ENCODE peak calls at places on chromosomes 2 and 18, in seven cellular contexts. K is transverse colon, I is body of pancreas, G is heart left ventricle, V is uterus, A is IMR-90, L is A549. Z is an unnamed sample.

GRCh38 chr2:27771548-27772335 is at the start of gene MRPL33:
- DNase-seq in K (peak), I (peak), G (peak), V (peak), A (peak), L (peak), Z (peak)

GRCh38 chr2:5367321-5367720 is 324.9 kb upstream of the SOX11 start:
- DNase-seq in K (no peak), I (no peak), G (no peak), V (no peak), A (no peak), L (no peak), Z (no peak)

GRCh38 chr2:45220227-45220626 is 211.0 kb upstream of the SIX2 start:
- DNase-seq in K (no peak), I (no peak), G (no peak), V (no peak), A (no peak), L (no peak), Z (no peak)

GRCh38 chr2:6139916-6140315 is 447.7 kb downstream of the SOX11 start:
- DNase-seq in K (no peak), I (no peak), G (no peak), V (no peak), A (no peak), L (no peak), Z (no peak)

GRCh38 chr18:50573679-50574078 is 13.8 kb downstream of the MAPK4 start:
- DNase-seq in K (no peak), I (no peak), G (no peak), V (no peak), A (no peak), L (no peak), Z (no peak)

GRCh38 chr2:239224249-239224605 is 176.6 kb downstream of the HDAC4 start:
- DNase-seq in K (no peak), I (no peak), G (no peak), V (no peak), A (no peak), L (no peak), Z (no peak)

GRCh38 chr2:241357531-241357930 is 1.4 kb downstream of the FARP2 start:
- DNase-seq in K (no peak), I (no peak), G (no peak), V (no peak), A (no peak), L (no peak), Z (no peak)

GRCh38 chr2:67389286-67389685 is 7.8 kb upstream of the ETAA1 start:
- DNase-seq in K (no peak), I (no peak), G (no peak), V (no peak), A (peak), L (no peak), Z (no peak)

GRCh38 chr2:230282936-230283335 is 44.1 kb upstream of the SP140L start:
- DNase-seq in K (no peak), I (no peak), G (no peak), V (no peak), A (no peak), L (no peak), Z (no peak)

GRCh38 chr2:44668336-44668735 is 273.2 kb upstream of the SIX3 start:
- DNase-seq in K (no peak), I (no peak), G (no peak), V (no peak), A (no peak), L (peak), Z (no peak)

GRCh38 chr2:142741764-142742269 is 135.6 kb upstream of the KYNU start:
- DNase-seq in K (no peak), I (no peak), G (no peak), V (no peak), A (peak), L (no peak), Z (no peak)

GRCh38 chr2:127149384-127149783 is 42.4 kb upstream of the BIN1 start:
- DNase-seq in K (no peak), I (no peak), G (no peak), V (no peak), A (peak), L (peak), Z (peak)

GRCh38 chr18:4084501-4084900 is 370.6 kb downstream of the DLGAP1 start:
- DNase-seq in K (no peak), I (no peak), G (no peak), V (no peak), A (no peak), L (no peak), Z (no peak)

GRCh38 chr18:79402977-79403722 is 7.4 kb downstream of the NFATC1 start:
- DNase-seq in K (peak), I (peak), G (peak), V (peak), A (no peak), L (no peak), Z (no peak)

GRCh38 chr2:30356061-30356460 is 91.0 kb upstream of the LCLAT1 start:
- DNase-seq in K (no peak), I (no peak), G (no peak), V (no peak), A (no peak), L (no peak), Z (no peak)

GRCh38 chr18:79694895-79695213 is 15.3 kb downstream of the CTDP1 start:
- DNase-seq in K (no peak), I (no peak), G (no peak), V (no peak), A (no peak), L (no peak), Z (no peak)

GRCh38 chr2:95379616-95379925 is 22.9 kb upstream of the FAHD2A start:
- DNase-seq in K (no peak), I (no peak), G (no peak), V (no peak), A (no peak), L (peak), Z (no peak)

GRCh38 chr2:79741044-79741443 is 228.2 kb downstream of the CTNNA2 start:
- DNase-seq in K (no peak), I (no peak), G (no peak), V (no peak), A (no peak), L (no peak), Z (no peak)

GRCh38 chr2:74425523-74425922 is 4.0 kb downstream of the WDR54 start:
- DNase-seq in K (no peak), I (no peak), G (no peak), V (peak), A (no peak), L (no peak), Z (peak)

GRCh38 chr18:12257996-12258718 is 4.0 kb downstream of the CIDEA start:
- DNase-seq in K (no peak), I (no peak), G (no peak), V (no peak), A (no peak), L (no peak), Z (no peak)

GRCh38 chr2:241035818-241036396 is 37.5 kb downstream of the SNED1 start:
- DNase-seq in K (no peak), I (no peak), G (no peak), V (no peak), A (no peak), L (no peak), Z (no peak)

GRCh38 chr18:60554961-60555360 is 182.4 kb upstream of the MC4R start:
- DNase-seq in K (no peak), I (no peak), G (no peak), V (no peak), A (no peak), L (no peak), Z (no peak)

GRCh38 chr2:27185331-27186026 is 26.4 kb upstream of the ATRAID start:
- DNase-seq in K (peak), I (no peak), G (no peak), V (peak), A (peak), L (no peak), Z (no peak)

GRCh38 chr2:174012347-174013309 is 47.5 kb upstream of the SP3 start:
- DNase-seq in K (peak), I (peak), G (peak), V (peak), A (no peak), L (no peak), Z (no peak)

GRCh38 chr2:176814274-176814673 is 398.3 kb upstream of the HNRNPA3 start:
- DNase-seq in K (no peak), I (no peak), G (no peak), V (no peak), A (no peak), L (no peak), Z (no peak)

GRCh38 chr2:95328386-95329125 is 31.4 kb downstream of the KCNIP3 start:
- DNase-seq in K (no peak), I (no peak), G (peak), V (no peak), A (peak), L (no peak), Z (no peak)

GRCh38 chr18:27005589-27005988 is 140.1 kb upstream of the AQP4 start:
- DNase-seq in K (no peak), I (no peak), G (no peak), V (no peak), A (no peak), L (peak), Z (no peak)

GRCh38 chr2:182144780-182145170 is 159.1 kb downstream of the PPP1R1C start:
- DNase-seq in K (no peak), I (no peak), G (no peak), V (no peak), A (no peak), L (no peak), Z (peak)

GRCh38 chr18:76943542-76944339 is 121.4 kb downstream of the ZNF236 start:
- DNase-seq in K (no peak), I (no peak), G (no peak), V (peak), A (peak), L (no peak), Z (no peak)

GRCh38 chr2:108575132-108575966 is 41.1 kb downstream of the LIMS1 start:
- DNase-seq in K (no peak), I (no peak), G (no peak), V (no peak), A (peak), L (no peak), Z (peak)

GRCh38 chr2:127957240-127957639 is 70.6 kb downstream of the SAP130 start:
- DNase-seq in K (no peak), I (no peak), G (no peak), V (no peak), A (no peak), L (no peak), Z (no peak)

GRCh38 chr2:82779981-82780380 is 1679.1 kb downstream of the SUCLG1 start:
- DNase-seq in K (no peak), I (no peak), G (no peak), V (no peak), A (no peak), L (no peak), Z (no peak)

GRCh38 chr2:1804865-1805264 is 60.5 kb upstream of the PXDN start:
- DNase-seq in K (no peak), I (no peak), G (no peak), V (no peak), A (no peak), L (no peak), Z (no peak)

GRCh38 chr2:33291278-33292013 is 185.0 kb upstream of the RASGRP3 start:
- DNase-seq in K (no peak), I (no peak), G (no peak), V (no peak), A (peak), L (peak), Z (peak)

GRCh38 chr18:8084160-8084559 is 517.0 kb downstream of the PTPRM start:
- DNase-seq in K (no peak), I (peak), G (peak), V (peak), A (peak), L (peak), Z (peak)

GRCh38 chr18:6069539-6069938 is 174.2 kb upstream of the TMEM200C start:
- DNase-seq in K (no peak), I (no peak), G (no peak), V (no peak), A (peak), L (no peak), Z (no peak)

GRCh38 chr2:224127871-224128501 is 88.9 kb upstream of the SERPINE2 start:
- DNase-seq in K (no peak), I (peak), G (no peak), V (peak), A (peak), L (no peak), Z (no peak)

GRCh38 chr2:56969513-56969912 is 785.7 kb downstream of the CCDC85A start:
- DNase-seq in K (no peak), I (no peak), G (no peak), V (no peak), A (no peak), L (no peak), Z (no peak)

GRCh38 chr2:56971383-56971974 is 787.7 kb downstream of the CCDC85A start:
- DNase-seq in K (no peak), I (no peak), G (no peak), V (no peak), A (no peak), L (no peak), Z (no peak)
- TF ChIP-seq POLR2A in K (no peak), I (no peak), G (no peak), V (no peak), A (no peak), L (no peak), Z (no peak)

GRCh38 chr2:233693963-233694362 is 1.3 kb downstream of the UGT1A6 start:
- DNase-seq in K (no peak), I (no peak), G (no peak), V (no peak), A (no peak), L (no peak), Z (no peak)

GRCh38 chr2:233690444-233690843 is 2.2 kb upstream of the UGT1A6 start:
- DNase-seq in K (no peak), I (no peak), G (no peak), V (no peak), A (peak), L (no peak), Z (no peak)

GRCh38 chr2:233691443-233692433 is 952 bp upstream of the UGT1A6 start:
- DNase-seq in K (peak), I (no peak), G (no peak), V (no peak), A (no peak), L (no peak), Z (no peak)

GRCh38 chr2:233689498-233689897 is 3.2 kb upstream of the UGT1A6 start:
- DNase-seq in K (no peak), I (no peak), G (no peak), V (no peak), A (no peak), L (no peak), Z (no peak)

DNA sequence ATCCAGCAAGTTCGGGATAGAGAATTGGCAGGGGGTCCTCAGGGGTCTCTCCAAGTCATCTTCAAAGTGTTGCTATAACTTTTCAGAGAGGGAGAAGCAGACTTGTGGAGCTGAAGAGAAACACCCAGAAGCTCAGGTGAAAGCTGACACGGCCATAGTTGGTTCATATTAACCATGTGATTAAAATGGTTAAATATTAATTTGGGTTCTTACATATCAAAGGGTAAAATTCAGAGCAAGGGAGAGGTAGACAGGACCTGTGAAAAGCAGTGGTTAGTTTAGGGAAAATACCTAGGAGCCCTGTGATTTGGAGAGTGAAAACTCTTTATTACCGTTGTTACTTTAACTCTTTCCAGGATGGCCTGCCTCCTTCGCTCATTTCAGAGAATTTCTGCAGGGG is at the start of gene UGT1A6:
- DNase-seq in K (no peak), I (no peak), G (no peak), V (no peak), A (no peak), L (no peak), Z (no peak)
- TF ChIP-seq POLR2A in K (no peak), I (no peak), G (no peak), V (no peak), A (no peak), L (no peak), Z (no peak)

GRCh38 chr2:236988690-236989639 is 96.7 kb upstream of the COPS8 start:
- DNase-seq in K (peak), I (peak), G (peak), V (peak), A (no peak), L (no peak), Z (no peak)
- TF ChIP-seq POLR2A in K (no peak), I (peak), G (no peak), V (no peak), A (no peak), L (no peak), Z (no peak)

DNA sequence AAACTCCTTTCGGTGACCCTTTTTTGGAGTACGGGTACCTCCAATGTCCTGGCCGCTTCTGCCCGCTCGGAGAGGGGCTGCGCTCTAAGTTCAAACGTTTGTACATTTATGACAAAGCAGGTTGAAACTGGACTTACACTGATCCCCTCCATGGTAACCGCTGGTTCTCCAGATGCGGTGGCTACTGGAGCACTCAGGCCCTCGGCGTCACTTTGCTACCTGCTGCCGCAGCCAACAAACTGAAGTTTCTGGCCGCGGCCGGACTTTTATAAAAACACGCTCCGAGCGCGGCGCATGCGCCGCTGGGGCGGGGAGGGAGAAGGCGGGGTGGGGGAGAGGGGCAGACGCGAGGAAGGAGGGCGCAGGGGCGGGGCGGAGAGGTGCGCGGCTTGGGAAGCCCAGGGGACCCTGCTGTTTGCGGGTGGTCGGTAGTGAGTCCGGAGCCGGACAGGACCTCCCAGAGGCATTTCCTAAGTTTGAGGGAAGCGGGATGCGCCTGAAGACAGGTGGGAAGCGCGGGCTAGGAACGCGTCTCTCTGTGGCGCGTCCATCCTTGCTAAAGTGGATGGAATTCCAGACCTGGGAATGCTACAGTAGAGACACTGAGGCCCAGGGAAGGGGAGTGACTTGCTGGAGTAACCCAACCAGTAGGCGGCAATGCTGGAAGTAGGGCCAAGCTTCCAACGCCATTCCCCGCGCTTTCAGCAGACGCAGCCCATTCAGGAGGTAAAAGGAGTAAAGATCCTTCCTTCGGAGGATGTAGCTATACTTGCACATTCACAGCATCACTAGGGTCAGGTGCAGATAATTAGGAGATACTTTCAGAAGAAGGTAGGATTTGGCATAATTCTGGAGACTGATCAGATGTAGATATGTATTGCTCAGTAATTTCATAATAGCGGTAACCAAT is at the start of gene CXCR4:
- DNase-seq in K (peak), I (peak), G (peak), V (peak), A (peak), L (peak), Z (no peak)
- TF ChIP-seq POLR2A in K (peak), I (peak), G (peak), V (peak), A (no peak), L (no peak), Z (no peak)

GRCh38 chr2:210478661-210479060 is 2.1 kb upstream of the LANCL1 start:
- DNase-seq in K (no peak), I (no peak), G (no peak), V (no peak), A (no peak), L (no peak), Z (no peak)

GRCh38 chr2:210474776-210475175 is 1.8 kb downstream of the LANCL1 start:
- DNase-seq in K (no peak), I (no peak), G (no peak), V (no peak), A (no peak), L (no peak), Z (no peak)

GRCh38 chr2:210475726-210476125 is 833 bp downstream of the LANCL1 start:
- DNase-seq in K (no peak), I (no peak), G (no peak), V (no peak), A (no peak), L (no peak), Z (no peak)

GRCh38 chr2:210477496-210477895 is 937 bp upstream of the LANCL1 start:
- DNase-seq in K (no peak), I (no peak), G (no peak), V (peak), A (peak), L (peak), Z (peak)

DNA sequence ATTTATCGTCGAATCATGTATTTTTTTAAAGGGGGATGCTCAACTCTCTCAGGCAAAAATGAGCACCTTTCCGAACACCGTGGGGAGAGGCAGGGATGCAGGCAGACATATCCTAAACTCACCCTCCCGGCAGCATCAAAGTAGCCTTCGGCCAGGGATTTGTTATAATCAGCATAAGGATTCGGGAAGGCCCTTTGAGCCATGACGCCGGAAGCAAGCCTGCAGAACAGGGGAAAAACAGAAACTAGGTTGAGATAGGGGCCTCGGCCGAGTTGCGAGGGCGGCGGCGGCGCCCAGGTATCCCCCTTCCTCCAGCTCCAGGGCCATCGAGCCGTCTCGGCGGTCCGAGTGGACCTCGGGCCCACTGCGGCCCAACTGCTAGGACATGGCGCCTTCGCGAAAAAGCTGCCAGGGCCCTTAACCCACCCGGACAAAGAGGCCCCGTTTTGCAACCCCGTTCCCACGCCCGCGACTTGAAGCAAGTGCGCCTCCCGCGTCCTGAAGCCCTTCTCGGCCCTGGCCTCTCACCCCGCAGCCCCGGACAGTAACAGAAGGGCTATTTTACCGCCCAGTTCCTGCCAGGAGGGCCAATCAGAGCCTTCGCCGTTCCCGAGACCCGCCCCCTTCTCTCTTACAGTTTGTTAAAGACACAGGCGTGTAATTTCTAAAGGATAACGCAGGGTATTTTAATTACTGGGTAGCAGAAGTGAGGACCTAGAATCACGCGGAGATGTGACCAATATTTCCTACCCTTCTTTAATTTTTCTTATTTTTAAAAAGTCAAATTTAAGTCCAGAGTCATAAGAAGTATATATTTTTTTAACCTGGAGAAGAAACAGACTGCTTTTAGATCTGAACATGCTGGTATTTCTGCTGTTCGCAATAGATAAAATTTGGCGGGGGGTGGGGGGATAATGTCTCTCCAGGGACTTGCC is at the start of gene LANCL1:
- DNase-seq in K (peak), I (peak), G (peak), V (peak), A (peak), L (peak), Z (peak)
- TF ChIP-seq POLR2A in K (peak), I (peak), G (peak), V (peak), A (peak), L (peak), Z (peak)

DNA sequence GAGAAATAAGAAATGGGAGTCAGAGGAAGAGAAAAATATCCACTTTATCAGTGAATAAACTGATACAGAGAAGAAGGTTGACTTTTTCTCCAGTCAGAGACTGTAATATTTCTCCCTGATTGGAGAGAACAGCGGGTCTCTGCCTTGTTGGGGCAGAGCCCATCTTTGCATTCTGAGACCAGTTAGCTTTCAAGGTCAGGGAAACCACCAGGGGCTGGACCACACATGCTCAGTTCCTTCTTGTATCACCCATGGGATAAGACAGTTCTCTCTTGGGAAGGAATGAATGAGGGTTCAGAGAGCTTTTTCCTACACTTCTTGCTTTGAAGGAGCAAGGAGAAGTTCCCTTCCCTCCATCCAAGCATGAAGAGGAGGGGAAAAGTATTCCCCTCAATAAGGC is 12.2 kb downstream of the GPATCH11 start:
- DNase-seq in K (no peak), I (no peak), G (no peak), V (no peak), A (no peak), L (no peak), Z (no peak)
- TF ChIP-seq POLR2A in K (no peak), I (no peak), G (no peak), V (no peak), A (no peak), L (no peak), Z (no peak)

Z was measured in H54.